ENCODE peak calls at places on chromosome 1, in six cellular contexts. S is mammary epithelial cell, T is right lobe of liver, N is OCI-LY7, M is HL-60, W is cardiac muscle cell. P is an unnamed sample.

GRCh38 chr1:202045699-202046098 is 35.3 kb downstream of the ELF3 start:
- DNase-seq in S (no peak), T (no peak), N (no peak), M (no peak), W (no peak), P (no peak)

GRCh38 chr1:221203224-221204054 is 324.2 kb downstream of the HLX start:
- DNase-seq in S (peak; percentile 43), T (peak; percentile 70), N (peak; percentile 61), M (peak; percentile 54), W (peak; percentile 82), P (peak; percentile 33)

GRCh38 chr1:27395441-27396195 is 3.2 kb downstream of the GPR3 start:
- DNase-seq in S (peak; percentile 63), T (peak; percentile 75), N (peak; percentile 89), M (peak; percentile 50), W (peak; percentile 71), P (peak; percentile 76)

GRCh38 chr1:112971006-112971405 is 15.0 kb upstream of the SLC16A1 start:
- DNase-seq in S (no peak), T (no peak), N (no peak), M (no peak), W (no peak), P (no peak)

GRCh38 chr1:101025283-101025679 is 303 bp downstream of the DPH5 start:
- DNase-seq in S (no peak), T (no peak), N (peak; percentile 29), M (peak; percentile 12), W (peak; percentile 30), P (no peak)

GRCh38 chr1:4603317-4604110 is 50.9 kb upstream of the AJAP1 start:
- DNase-seq in S (peak; percentile 53), T (no peak), N (no peak), M (no peak), W (no peak), P (no peak)

GRCh38 chr1:177983824-177984528 is 14.1 kb upstream of the SEC16B start:
- DNase-seq in S (peak; percentile 89), T (no peak), N (no peak), M (no peak), W (peak; percentile 96), P (no peak)

GRCh38 chr1:36083635-36084501 is at the start of gene TEKT2:
- DNase-seq in S (no peak), T (peak; percentile 37), N (no peak), M (no peak), W (peak; percentile 63), P (no peak)

GRCh38 chr1:234687011-234687410 is 77.0 kb upstream of the IRF2BP2 start:
- DNase-seq in S (no peak), T (no peak), N (no peak), M (no peak), W (no peak), P (no peak)

GRCh38 chr1:52767881-52768280 is 41.6 kb downstream of the ZYG11B start:
- DNase-seq in S (no peak), T (no peak), N (no peak), M (no peak), W (no peak), P (no peak)

GRCh38 chr1:89931950-89932349 is 63.0 kb upstream of the ZNF326 start:
- DNase-seq in S (no peak), T (no peak), N (no peak), M (no peak), W (no peak), P (no peak)

GRCh38 chr1:33824321-33824720 is 39.6 kb upstream of the HMGB4 start:
- DNase-seq in S (no peak), T (no peak), N (no peak), M (no peak), W (no peak), P (no peak)

GRCh38 chr1:152879559-152880198 is 1.6 kb downstream of the SMCP start:
- DNase-seq in S (no peak), T (no peak), N (no peak), M (no peak), W (no peak), P (no peak)

GRCh38 chr1:207904377-207904902 is 6.5 kb downstream of the CD34 start:
- DNase-seq in S (no peak), T (no peak), N (no peak), M (no peak), W (no peak), P (no peak)

GRCh38 chr1:98557808-98558390 is 103.6 kb upstream of the SNX7 start:
- DNase-seq in S (no peak), T (no peak), N (no peak), M (no peak), W (peak; percentile 20), P (no peak)

GRCh38 chr1:218846166-218846565 is 327.5 kb upstream of the LYPLAL1 start:
- DNase-seq in S (peak; percentile 15), T (no peak), N (no peak), M (no peak), W (no peak), P (no peak)

GRCh38 chr1:109819906-109820305 is 56.2 kb upstream of the EPS8L3 start:
- DNase-seq in S (no peak), T (no peak), N (no peak), M (no peak), W (no peak), P (no peak)

GRCh38 chr1:72003092-72003491 is 279.2 kb downstream of the NEGR1 start:
- DNase-seq in S (no peak), T (no peak), N (no peak), M (no peak), W (no peak), P (no peak)

GRCh38 chr1:147245586-147246021 is 3.1 kb downstream of the CHD1L start:
- DNase-seq in S (no peak), T (no peak), N (no peak), M (peak; percentile 68), W (no peak), P (no peak)

DNA sequence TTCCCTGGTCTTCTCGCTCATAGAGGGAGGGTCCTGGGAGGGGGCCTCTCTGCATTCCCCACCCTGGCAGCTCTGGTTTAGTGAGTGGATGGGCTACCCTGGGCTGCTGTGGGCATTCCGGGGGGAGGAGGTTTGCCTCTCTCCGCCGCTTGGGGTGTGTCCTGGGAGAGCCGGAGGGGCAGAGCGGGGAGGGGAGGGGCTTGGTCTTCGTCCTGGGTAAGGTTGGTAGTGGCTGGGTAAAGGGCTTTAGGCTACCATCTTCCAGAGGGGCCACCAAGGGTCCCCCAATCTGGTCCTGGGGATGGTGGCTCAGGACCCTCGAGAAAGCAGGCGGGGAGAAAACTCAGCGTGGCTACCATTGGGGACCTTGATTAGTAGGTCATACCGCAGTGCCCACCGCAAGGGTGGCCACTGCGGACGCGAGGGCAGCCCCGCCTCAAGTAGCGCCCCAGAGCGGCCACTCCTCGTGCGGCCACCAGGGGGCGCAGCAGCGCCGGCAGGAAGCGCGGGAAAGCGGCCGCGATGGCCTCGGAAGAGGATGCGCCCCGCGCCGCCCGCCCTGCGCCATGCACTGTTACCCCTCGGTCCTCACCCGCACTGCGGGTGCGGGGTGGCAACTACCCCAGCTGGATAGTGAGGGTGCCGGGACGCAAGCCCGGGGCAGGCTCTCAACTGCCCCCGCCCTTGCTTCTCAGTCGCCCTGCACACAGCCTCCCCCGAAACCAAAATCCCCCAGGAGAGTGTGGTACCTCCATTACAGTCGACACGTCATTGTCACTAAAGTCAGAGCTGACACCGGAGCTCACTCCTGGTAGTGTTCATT is 44.1 kb upstream of the SLC25A33 start:
- DNase-seq in S (peak; percentile 14), T (peak; percentile 65), N (peak; percentile 82), M (peak; percentile 50), W (peak; percentile 59), P (peak; percentile 65)
- TF ChIP-seq CTCF in S (peak; percentile 54), T (peak; percentile 100), N (peak; percentile 95), M (peak; percentile 76), W (peak; percentile 91), P (peak; percentile 99)

DNA sequence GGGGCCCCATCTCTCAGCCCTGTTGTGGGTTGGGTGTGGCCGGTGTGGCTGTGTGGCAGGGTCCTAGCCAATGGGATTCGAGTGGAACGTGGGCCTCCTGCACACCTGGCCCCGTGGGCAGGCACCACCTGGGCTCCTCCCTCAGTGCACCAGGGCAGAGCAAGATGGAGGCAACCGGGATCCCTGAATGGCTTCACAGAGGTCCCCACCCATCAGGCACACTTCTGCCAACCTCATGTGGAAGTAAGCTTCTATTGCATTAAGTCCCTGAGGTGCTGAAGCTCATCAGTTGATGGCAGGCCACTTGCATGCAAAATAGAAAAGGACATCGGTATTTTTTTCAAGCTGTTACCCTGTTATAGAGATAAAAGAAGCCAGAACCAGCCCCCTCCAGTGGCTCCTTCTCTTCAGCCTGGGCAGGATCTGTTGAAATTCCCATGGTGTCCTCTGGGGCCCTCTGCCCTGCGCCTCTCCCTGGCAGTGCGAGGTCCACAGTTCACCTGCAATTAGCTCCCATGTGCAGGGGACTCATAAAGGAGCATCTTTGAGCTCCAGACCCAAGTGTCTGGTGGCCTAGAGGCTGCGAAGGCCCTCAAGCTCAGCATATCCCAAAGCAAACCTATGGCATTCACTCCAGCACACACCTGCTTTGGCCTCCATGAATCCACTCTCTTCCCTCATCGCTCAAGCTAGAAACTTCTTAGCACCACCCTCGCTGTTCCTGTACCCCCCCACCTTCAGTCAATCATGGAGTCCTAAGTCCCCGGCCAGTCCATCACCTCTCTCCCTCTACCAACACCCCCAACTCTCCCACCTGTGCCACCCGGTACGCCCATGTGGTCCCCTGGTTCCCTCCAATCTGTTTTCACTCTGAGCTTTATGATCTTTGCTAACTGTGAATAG is 2.1 kb upstream of the SLC45A1 start:
- DNase-seq in S (no peak), T (no peak), N (no peak), M (no peak), W (no peak), P (no peak)
- TF ChIP-seq CTCF in S (peak; percentile 18), T (no peak), N (no peak), M (no peak), W (peak; percentile 18), P (no peak)

GRCh38 chr1:154565876-154566275 is 1.7 kb upstream of the CHRNB2 start:
- DNase-seq in S (no peak), T (no peak), N (no peak), M (no peak), W (no peak), P (no peak)

GRCh38 chr1:154568165-154568815 is 712 bp downstream of the CHRNB2 start:
- DNase-seq in S (no peak), T (no peak), N (no peak), M (no peak), W (no peak), P (no peak)

GRCh38 chr1:154571244-154571963 is 3.8 kb downstream of the CHRNB2 start:
- DNase-seq in S (no peak), T (no peak), N (no peak), M (no peak), W (no peak), P (no peak)

GRCh38 chr1:154571964-154572288 is 4.3 kb downstream of the CHRNB2 start:
- DNase-seq in S (no peak), T (no peak), N (no peak), M (no peak), W (no peak), P (no peak)

GRCh38 chr1:154567386-154568164 is at the start of gene CHRNB2:
- DNase-seq in S (peak; percentile 56), T (peak; percentile 65), N (peak; percentile 38), M (peak; percentile 25), W (peak; percentile 68), P (peak; percentile 75)
- TF ChIP-seq CTCF in S (no peak), T (no peak), N (no peak), M (no peak), W (no peak), P (no peak)

DNA sequence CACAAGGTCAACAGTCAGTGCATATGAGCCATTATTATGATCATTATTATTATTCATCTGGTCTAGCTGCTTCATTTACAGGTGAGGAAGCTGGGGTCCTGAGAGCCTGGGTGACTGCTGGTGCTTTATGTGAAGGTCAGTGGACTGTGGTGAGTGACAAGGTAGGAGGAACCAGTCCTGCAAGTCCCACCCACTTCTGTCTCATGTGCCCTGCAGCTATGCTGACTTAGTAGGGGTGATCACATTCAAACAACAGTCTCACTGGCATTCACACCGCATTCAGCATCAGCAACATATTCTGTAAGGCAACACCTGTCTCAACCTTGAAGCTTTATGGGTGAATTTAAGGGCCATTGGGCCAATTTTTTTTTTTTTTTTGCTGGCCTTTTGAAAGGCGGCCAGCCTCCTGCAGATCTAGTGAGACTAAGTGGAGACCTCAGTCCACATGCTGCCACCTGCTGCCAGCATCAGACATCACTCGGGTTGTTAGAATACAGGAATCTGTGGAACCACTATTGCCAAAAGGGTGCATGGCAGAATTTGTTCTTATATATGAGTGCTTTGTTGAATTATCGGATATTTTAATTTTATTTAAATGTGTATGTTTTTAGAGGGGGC is 59.9 kb upstream of the CACNA1E start:
- DNase-seq in S (peak; percentile 46), T (peak; percentile 39), N (peak; percentile 14), M (no peak), W (peak; percentile 46), P (no peak)
- TF ChIP-seq CTCF in S (peak; percentile 10), T (peak; percentile 48), N (peak; percentile 70), M (peak; percentile 32), W (peak; percentile 40), P (no peak)